ENCODE peak calls at places on chromosomes 13 and 19, in five cellular contexts. One of them, this sample, is unnamed.
A peak's percentile ranks its signal among the peaks of the same experiment; 100 is the strongest.

GRCh38 chr19:541699-542098 is 2.2 kb upstream of the GZMM start:
- DNase-seq in body of pancreas: no peak
- DNase-seq in H1: no peak
- DNase-seq in lower lobe of right lung: no peak
- DNase-seq in small intestine: no peak
- DNase-seq in this sample: no peak

GRCh38 chr13:38662362-38662761 is 24.5 kb upstream of the FREM2 start:
- DNase-seq in lower lobe of right lung: no peak
- DNase-seq in H1: no peak
- DNase-seq in body of pancreas: no peak
- DNase-seq in small intestine: no peak
- DNase-seq in this sample: no peak

GRCh38 chr19:12715929-12716328 is 7.8 kb downstream of the TNPO2 start:
- DNase-seq in body of pancreas: no peak
- DNase-seq in small intestine: no peak
- DNase-seq in lower lobe of right lung: no peak
- DNase-seq in H1: no peak
- DNase-seq in this sample: no peak

GRCh38 chr19:50695251-50696064 is 24.1 kb downstream of the SHANK1 start:
- DNase-seq in body of pancreas: no peak
- DNase-seq in H1: peak; percentile 82
- DNase-seq in small intestine: no peak
- DNase-seq in lower lobe of right lung: no peak
- DNase-seq in this sample: no peak

GRCh38 chr13:100508391-100508790 is 80.2 kb downstream of the GGACT start:
- DNase-seq in lower lobe of right lung: no peak
- DNase-seq in body of pancreas: no peak
- DNase-seq in small intestine: no peak
- DNase-seq in H1: no peak
- DNase-seq in this sample: no peak

GRCh38 chr19:48258350-48258749 is 2.6 kb upstream of the CARD8 start:
- DNase-seq in body of pancreas: no peak
- DNase-seq in lower lobe of right lung: no peak
- DNase-seq in small intestine: peak; percentile 3
- DNase-seq in H1: no peak
- DNase-seq in this sample: peak; percentile 13

GRCh38 chr19:29337029-29337428 is 124.1 kb upstream of the UQCRFS1 start:
- DNase-seq in body of pancreas: no peak
- DNase-seq in lower lobe of right lung: no peak
- DNase-seq in H1: no peak
- DNase-seq in small intestine: no peak
- DNase-seq in this sample: no peak

GRCh38 chr19:7520131-7521051 is 2.0 kb upstream of the MCOLN1 start:
- DNase-seq in body of pancreas: no peak
- DNase-seq in small intestine: no peak
- DNase-seq in lower lobe of right lung: no peak
- DNase-seq in H1: no peak
- DNase-seq in this sample: no peak

GRCh38 chr19:17706750-17707181 is 12.5 kb upstream of the MAP1S start:
- DNase-seq in lower lobe of right lung: no peak
- DNase-seq in H1: peak; percentile 89
- DNase-seq in body of pancreas: no peak
- DNase-seq in small intestine: no peak
- DNase-seq in this sample: no peak

GRCh38 chr13:102779426-102780159 is 6.0 kb upstream of the TEX30 start:
- DNase-seq in small intestine: peak; percentile 18
- DNase-seq in H1: no peak
- DNase-seq in body of pancreas: no peak
- DNase-seq in lower lobe of right lung: no peak
- DNase-seq in this sample: no peak

GRCh38 chr19:53467138-53467502 is 413 bp upstream of the ZNF813 start:
- DNase-seq in H1: no peak
- DNase-seq in body of pancreas: no peak
- DNase-seq in lower lobe of right lung: peak; percentile 54
- DNase-seq in small intestine: no peak
- DNase-seq in this sample: no peak

GRCh38 chr13:26784704-26785639 is 24.4 kb upstream of the GPR12 start:
- DNase-seq in H1: peak; percentile 68
- DNase-seq in lower lobe of right lung: no peak
- DNase-seq in small intestine: no peak
- DNase-seq in body of pancreas: no peak
- DNase-seq in this sample: no peak

GRCh38 chr19:10292206-10292788 is 2.5 kb downstream of the ICAM5 start:
- DNase-seq in H1: peak; percentile 100
- DNase-seq in body of pancreas: peak; percentile 70
- DNase-seq in lower lobe of right lung: peak; percentile 94
- DNase-seq in small intestine: peak; percentile 79
- DNase-seq in this sample: no peak

GRCh38 chr19:10044390-10044789 is 31.1 kb downstream of the RDH8 start:
- DNase-seq in lower lobe of right lung: no peak
- DNase-seq in small intestine: no peak
- DNase-seq in H1: no peak
- DNase-seq in body of pancreas: no peak
- DNase-seq in this sample: no peak

GRCh38 chr19:7860902-7861618 is 13.1 kb downstream of the PRR36 start:
- DNase-seq in small intestine: no peak
- DNase-seq in lower lobe of right lung: no peak
- DNase-seq in H1: no peak
- DNase-seq in body of pancreas: no peak
- DNase-seq in this sample: no peak

GRCh38 chr13:99905224-99905623 is 66.3 kb downstream of the ZIC5 start:
- DNase-seq in body of pancreas: no peak
- DNase-seq in small intestine: no peak
- DNase-seq in H1: no peak
- DNase-seq in lower lobe of right lung: no peak
- DNase-seq in this sample: no peak

GRCh38 chr19:15112385-15112784 is 5.2 kb downstream of the SYDE1 start:
- DNase-seq in body of pancreas: no peak
- DNase-seq in small intestine: peak; percentile 21
- DNase-seq in lower lobe of right lung: no peak
- DNase-seq in H1: peak; percentile 50
- DNase-seq in this sample: no peak

GRCh38 chr19:21487969-21488368 is 17.4 kb upstream of the ZNF429 start:
- DNase-seq in H1: no peak
- DNase-seq in lower lobe of right lung: no peak
- DNase-seq in small intestine: no peak
- DNase-seq in body of pancreas: no peak
- DNase-seq in this sample: no peak

GRCh38 chr19:50478901-50479715 is 2.5 kb upstream of the GARIN5A start:
- DNase-seq in small intestine: no peak
- DNase-seq in H1: peak; percentile 82
- DNase-seq in body of pancreas: no peak
- DNase-seq in lower lobe of right lung: no peak
- DNase-seq in this sample: no peak

DNA sequence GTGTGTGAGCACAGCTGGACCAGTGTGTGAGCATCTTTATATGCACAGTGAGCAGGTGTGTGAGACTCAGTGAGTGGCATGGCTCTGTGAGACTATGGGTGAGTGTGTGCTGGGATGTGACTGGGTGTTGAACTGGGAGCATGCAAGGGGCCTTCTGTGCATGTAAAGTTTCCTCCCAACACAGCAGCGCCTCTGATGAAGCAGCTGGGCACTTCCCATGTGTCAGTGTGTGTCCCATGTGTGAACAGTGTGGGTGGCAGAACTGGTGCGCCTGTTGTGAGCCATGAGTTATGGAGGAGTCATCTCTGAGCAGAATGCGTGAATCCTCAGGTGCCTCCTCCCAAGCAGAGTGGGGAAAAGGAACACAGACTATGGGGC is 24.1 kb downstream of the LGALS16 start:
- DNase-seq in H1: no peak
- DNase-seq in small intestine: no peak
- DNase-seq in lower lobe of right lung: no peak
- DNase-seq in body of pancreas: no peak
- DNase-seq in this sample: no peak
- H3K27ac ChIP-seq in H1: no peak overlapping the region
- H3K27ac ChIP-seq in small intestine: no peak overlapping the region
- H3K27ac ChIP-seq in lower lobe of right lung: no peak overlapping the region
- H3K27ac ChIP-seq in body of pancreas: no peak overlapping the region
- H3K27ac ChIP-seq in this sample: peak overlapping the region; percentile 19

DNA sequence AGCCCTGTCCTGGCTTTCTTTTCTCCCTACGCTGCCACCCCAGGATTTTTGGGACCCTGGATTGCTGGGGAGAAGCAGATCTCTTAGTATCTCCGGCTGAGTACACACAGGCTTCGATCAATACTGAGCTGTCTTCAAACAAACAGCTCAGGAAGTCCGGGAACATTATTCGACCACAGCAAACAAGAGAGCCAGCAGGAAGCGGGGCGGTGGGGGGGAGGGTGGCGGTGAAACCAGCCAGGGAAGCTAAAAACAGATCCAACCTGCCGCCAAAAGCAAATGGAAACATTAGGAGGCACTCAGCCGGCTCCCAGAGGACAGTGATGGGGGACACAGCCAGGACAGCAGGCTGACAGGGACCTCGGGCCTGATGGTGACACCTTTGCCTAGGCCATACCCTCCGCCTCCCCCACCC is 12.2 kb upstream of the BCAM start:
- DNase-seq in lower lobe of right lung: no peak
- DNase-seq in body of pancreas: peak; percentile 71
- DNase-seq in H1: no peak
- DNase-seq in small intestine: no peak
- DNase-seq in this sample: no peak
- H3K27ac ChIP-seq in lower lobe of right lung: peak overlapping the region; percentile 71
- H3K27ac ChIP-seq in body of pancreas: peak overlapping the region; percentile 76
- H3K27ac ChIP-seq in H1: peak overlapping the region; percentile 18
- H3K27ac ChIP-seq in small intestine: no peak overlapping the region
- H3K27ac ChIP-seq in this sample: no peak overlapping the region

GRCh38 chr13:77781804-77782203 is 84.3 kb downstream of the SLAIN1 start:
- DNase-seq in small intestine: no peak
- DNase-seq in lower lobe of right lung: no peak
- DNase-seq in body of pancreas: no peak
- DNase-seq in H1: no peak
- DNase-seq in this sample: no peak
- H3K27ac ChIP-seq in small intestine: no peak overlapping the region
- H3K27ac ChIP-seq in lower lobe of right lung: no peak overlapping the region
- H3K27ac ChIP-seq in body of pancreas: no peak overlapping the region
- H3K27ac ChIP-seq in H1: no peak overlapping the region
- H3K27ac ChIP-seq in this sample: no peak overlapping the region

DNA sequence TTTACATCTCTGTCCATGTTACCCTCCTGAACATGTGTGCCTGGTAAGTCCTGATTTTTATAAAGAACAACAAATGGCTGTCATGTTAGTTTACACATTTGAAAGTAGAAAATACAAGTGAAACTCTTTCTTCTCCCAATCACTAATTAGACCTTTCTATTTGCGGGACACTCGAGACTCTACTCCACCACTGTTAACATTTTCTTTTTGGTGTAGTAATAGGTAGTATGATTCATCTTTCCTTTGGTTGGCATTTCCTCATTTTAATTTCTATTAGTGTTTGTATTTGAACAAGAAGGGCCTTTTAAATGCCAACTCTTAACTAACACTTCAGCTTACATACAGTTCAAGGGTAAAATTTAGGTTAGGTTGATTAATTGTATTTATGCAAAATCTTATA is 371.1 kb downstream of the PCDH9 start:
- DNase-seq in body of pancreas: no peak
- DNase-seq in lower lobe of right lung: no peak
- DNase-seq in small intestine: no peak
- DNase-seq in H1: no peak
- DNase-seq in this sample: no peak
- H3K27ac ChIP-seq in body of pancreas: no peak overlapping the region
- H3K27ac ChIP-seq in lower lobe of right lung: no peak overlapping the region
- H3K27ac ChIP-seq in small intestine: no peak overlapping the region
- H3K27ac ChIP-seq in H1: no peak overlapping the region
- H3K27ac ChIP-seq in this sample: no peak overlapping the region

GRCh38 chr13:44236370-44236769 is 137.3 kb upstream of the SERP2 start:
- DNase-seq in small intestine: no peak
- DNase-seq in lower lobe of right lung: no peak
- DNase-seq in body of pancreas: no peak
- DNase-seq in H1: no peak
- DNase-seq in this sample: no peak
- H3K27ac ChIP-seq in small intestine: no peak overlapping the region
- H3K27ac ChIP-seq in lower lobe of right lung: peak overlapping the region; percentile 83
- H3K27ac ChIP-seq in body of pancreas: peak overlapping the region; percentile 2
- H3K27ac ChIP-seq in H1: no peak overlapping the region
- H3K27ac ChIP-seq in this sample: no peak overlapping the region

GRCh38 chr19:55303477-55303876 is 19.7 kb downstream of the BRSK1 start:
- DNase-seq in H1: no peak
- DNase-seq in small intestine: no peak
- DNase-seq in lower lobe of right lung: no peak
- DNase-seq in body of pancreas: no peak
- DNase-seq in this sample: no peak
- H3K27ac ChIP-seq in H1: no peak overlapping the region
- H3K27ac ChIP-seq in small intestine: no peak overlapping the region
- H3K27ac ChIP-seq in lower lobe of right lung: no peak overlapping the region
- H3K27ac ChIP-seq in body of pancreas: no peak overlapping the region
- H3K27ac ChIP-seq in this sample: no peak overlapping the region

GRCh38 chr13:90020536-90020935 is 1327.0 kb upstream of the MIR17HG start:
- DNase-seq in body of pancreas: no peak
- DNase-seq in H1: no peak
- DNase-seq in small intestine: no peak
- DNase-seq in lower lobe of right lung: no peak
- DNase-seq in this sample: no peak
- H3K27ac ChIP-seq in body of pancreas: no peak overlapping the region
- H3K27ac ChIP-seq in H1: no peak overlapping the region
- H3K27ac ChIP-seq in small intestine: no peak overlapping the region
- H3K27ac ChIP-seq in lower lobe of right lung: no peak overlapping the region
- H3K27ac ChIP-seq in this sample: no peak overlapping the region

GRCh38 chr13:45257638-45258338 is 56.9 kb upstream of the KCTD4 start:
- DNase-seq in lower lobe of right lung: no peak
- DNase-seq in small intestine: no peak
- DNase-seq in H1: no peak
- DNase-seq in body of pancreas: no peak
- DNase-seq in this sample: no peak
- H3K27ac ChIP-seq in lower lobe of right lung: no peak overlapping the region
- H3K27ac ChIP-seq in small intestine: no peak overlapping the region
- H3K27ac ChIP-seq in H1: no peak overlapping the region
- H3K27ac ChIP-seq in body of pancreas: no peak overlapping the region
- H3K27ac ChIP-seq in this sample: no peak overlapping the region

DNA sequence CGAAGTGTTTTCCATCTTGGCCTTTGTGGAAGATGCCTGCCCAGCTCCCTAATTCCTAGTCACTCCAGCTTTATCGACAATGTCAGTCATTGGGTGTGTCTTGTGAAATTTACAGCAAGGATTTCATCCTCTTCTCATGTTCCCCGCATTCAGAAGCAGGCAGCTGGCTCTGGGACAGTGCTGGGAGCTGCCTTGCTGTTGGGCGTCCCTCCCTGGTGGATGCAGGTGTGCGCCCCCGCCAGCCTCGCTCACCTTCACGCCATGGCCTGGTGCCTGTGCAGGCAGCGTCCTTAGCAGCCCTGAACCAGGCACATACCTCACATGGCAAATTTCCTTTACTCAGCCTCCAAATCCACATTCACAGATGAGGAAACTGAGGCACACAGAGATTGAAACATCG is 39.7 kb upstream of the TFDP1 start:
- DNase-seq in body of pancreas: no peak
- DNase-seq in small intestine: peak; percentile 3
- DNase-seq in lower lobe of right lung: peak; percentile 6
- DNase-seq in H1: no peak
- DNase-seq in this sample: no peak
- H3K27ac ChIP-seq in body of pancreas: peak overlapping the region; percentile 68
- H3K27ac ChIP-seq in small intestine: no peak overlapping the region
- H3K27ac ChIP-seq in lower lobe of right lung: no peak overlapping the region
- H3K27ac ChIP-seq in H1: no peak overlapping the region
- H3K27ac ChIP-seq in this sample: no peak overlapping the region

GRCh38 chr19:42229855-42230331 is 9.8 kb downstream of the ZNF526 start:
- DNase-seq in body of pancreas: no peak
- DNase-seq in lower lobe of right lung: no peak
- DNase-seq in H1: no peak
- DNase-seq in small intestine: no peak
- DNase-seq in this sample: no peak
- H3K27ac ChIP-seq in body of pancreas: no peak overlapping the region
- H3K27ac ChIP-seq in lower lobe of right lung: no peak overlapping the region
- H3K27ac ChIP-seq in H1: no peak overlapping the region
- H3K27ac ChIP-seq in small intestine: no peak overlapping the region
- H3K27ac ChIP-seq in this sample: no peak overlapping the region